ENCODE peak calls at places on chromosomes 12 and 14, in seven cellular contexts. Q is IMR-90, P is neuronal stem cell, X is trophoblast cell, I is H1, W is mesenchymal stem cell, K is H9. R is an unnamed sample.

GRCh38 chr12:131052063-131052781 is 98.5 kb downstream of the ADGRD1 start:
- DNase-seq in Q (no peak), P (no peak), X (no peak), I (no peak), W (no peak), K (no peak), R (no peak)

GRCh38 chr14:21498540-21499526 is 12.3 kb downstream of the METTL3 start:
- DNase-seq in Q (peak), P (peak), X (peak), I (peak), W (peak), K (no peak), R (peak)

GRCh38 chr12:108602209-108602705 is 4.4 kb upstream of the TMEM119 start:
- DNase-seq in Q (no peak), P (no peak), X (no peak), I (no peak), W (no peak), K (no peak), R (no peak)

GRCh38 chr14:68027276-68027675 is 207.7 kb downstream of the RAD51B start:
- DNase-seq in Q (peak), P (no peak), X (peak), I (no peak), W (no peak), K (no peak), R (no peak)

GRCh38 chr14:92217956-92218355 is 96.2 kb downstream of the CPSF2 start:
- DNase-seq in Q (no peak), P (no peak), X (no peak), I (no peak), W (no peak), K (no peak), R (no peak)

GRCh38 chr12:132218915-132219314 is 74.7 kb downstream of the NOC4L start:
- DNase-seq in Q (no peak), P (peak), X (no peak), I (no peak), W (no peak), K (peak), R (peak)

GRCh38 chr12:82687020-82687951 is 580 bp downstream of the TMTC2 start:
- DNase-seq in Q (peak), P (peak), X (peak), I (peak), W (peak), K (peak), R (peak)

GRCh38 chr12:62163368-62163767 is 96.8 kb upstream of the USP15 start:
- DNase-seq in Q (no peak), P (no peak), X (no peak), I (no peak), W (no peak), K (no peak), R (no peak)

DNA sequence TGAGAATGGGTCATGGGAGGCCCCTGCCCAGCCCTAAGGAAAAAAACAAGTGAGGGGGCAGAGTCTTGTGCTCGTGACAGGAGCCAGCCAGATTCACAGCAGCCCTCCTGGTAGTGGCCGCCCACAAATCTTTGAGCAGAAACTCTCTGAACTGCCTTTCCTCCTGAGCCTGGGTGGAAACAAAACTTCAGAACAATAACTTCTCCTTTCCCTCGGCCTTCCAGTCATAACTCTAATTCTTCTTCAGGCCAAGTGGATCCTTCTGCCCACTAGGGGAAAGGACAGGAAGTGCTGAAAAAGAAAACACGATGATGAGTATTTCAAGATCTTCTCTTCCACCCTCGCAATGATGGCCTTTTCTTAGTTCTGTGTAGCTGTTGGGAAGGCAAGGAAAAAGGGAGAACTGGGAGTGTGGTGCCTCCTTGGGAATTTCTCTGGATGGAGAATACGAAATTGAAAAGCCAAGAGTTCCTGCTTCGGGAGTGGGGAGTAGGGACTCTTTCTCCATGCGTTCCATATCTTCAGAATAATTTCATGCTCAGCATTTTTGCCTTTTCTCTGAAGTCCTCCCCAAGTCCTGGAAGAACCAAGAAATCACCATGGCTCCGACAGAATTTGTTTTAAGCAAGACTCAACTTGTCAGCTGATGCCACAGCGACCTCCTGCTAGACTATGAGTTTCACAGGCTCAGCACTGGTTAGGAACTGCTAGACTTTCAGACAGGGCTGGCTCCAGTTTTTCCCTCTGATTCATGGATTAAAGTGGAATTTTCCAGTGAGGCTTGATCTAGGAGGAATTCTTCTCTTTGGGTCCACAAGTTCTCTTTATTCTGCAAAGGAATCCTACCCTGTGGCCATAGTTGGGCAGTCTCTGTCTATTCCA is 188.9 kb downstream of the CAND1 start:
- DNase-seq in Q (no peak), P (no peak), X (peak), I (no peak), W (no peak), K (no peak), R (peak)
- H3K9ac ChIP-seq in Q (no peak), P (no peak), X (no peak), I (no peak), W (peak), K (no peak), R (no peak)

DNA sequence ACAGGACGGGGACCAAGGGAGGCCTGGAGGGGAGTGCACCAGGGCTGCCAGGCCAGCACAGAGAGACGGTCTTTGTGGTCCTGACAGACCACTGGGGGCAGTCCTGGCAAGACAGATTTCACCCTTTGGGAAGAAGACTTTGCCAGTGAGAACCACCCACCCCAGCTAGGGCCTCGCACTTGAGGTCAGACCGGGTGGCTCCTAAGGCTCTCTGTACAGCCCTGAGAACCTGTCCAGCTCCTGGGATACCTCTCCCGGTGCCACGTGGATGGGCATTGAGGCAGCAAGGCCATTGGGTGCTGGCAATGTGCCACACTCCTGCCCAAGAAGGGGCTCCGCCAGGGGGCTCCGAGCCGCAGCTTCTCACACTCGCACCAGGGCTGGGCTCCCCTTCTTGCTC is 42.4 kb downstream of the DEGS2 start:
- DNase-seq in Q (no peak), P (no peak), X (no peak), I (no peak), W (no peak), K (no peak), R (no peak)
- H3K18ac ChIP-seq in Q (no peak), P (peak), X (no peak), I (no peak), W (no peak), K (no peak), R (no peak)

GRCh38 chr14:99876406-99876805 is 83.2 kb downstream of the EML1 start:
- DNase-seq in Q (no peak), P (no peak), X (no peak), I (no peak), W (no peak), K (no peak), R (no peak)
- H3K9ac ChIP-seq in Q (no peak), P (no peak), X (no peak), I (no peak), W (no peak), K (no peak), R (no peak)

GRCh38 chr12:6807170-6807569 is 14.5 kb upstream of the GPR162 start:
- DNase-seq in Q (no peak), P (no peak), X (no peak), I (no peak), W (no peak), K (no peak), R (no peak)
- H3K18ac ChIP-seq in Q (no peak), P (no peak), X (no peak), I (no peak), W (no peak), K (no peak), R (no peak)

DNA sequence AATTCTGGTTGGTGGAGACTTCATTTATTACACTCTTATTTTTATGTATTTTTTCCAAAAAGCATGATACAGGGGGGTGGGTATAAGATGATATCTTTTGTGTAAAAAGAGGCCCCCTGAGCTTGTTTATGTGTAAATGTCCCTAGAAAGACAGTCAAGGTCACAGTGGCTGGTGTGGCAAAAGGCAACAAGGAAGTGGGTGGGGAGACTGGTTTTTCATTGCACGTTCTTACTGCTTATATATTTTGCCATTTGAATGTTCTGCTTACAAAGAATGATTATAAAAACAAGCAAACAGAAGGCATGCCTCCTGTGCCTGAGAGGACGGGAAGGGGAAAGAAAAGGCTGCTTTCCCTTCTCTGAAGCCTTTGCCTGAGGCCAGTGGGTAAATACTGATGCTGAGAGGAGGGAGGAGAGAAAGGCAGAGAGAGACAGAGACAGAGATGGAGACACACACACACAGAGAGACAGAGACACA is 24.1 kb upstream of the ADIPOR2 start:
- DNase-seq in Q (no peak), P (no peak), X (no peak), I (no peak), W (no peak), K (no peak), R (no peak)
- H3K9ac ChIP-seq in Q (no peak), P (no peak), X (no peak), I (no peak), W (no peak), K (no peak), R (no peak)

GRCh38 chr14:81199084-81199483 is 21.7 kb downstream of the GTF2A1 start:
- DNase-seq in Q (no peak), P (no peak), X (no peak), I (no peak), W (no peak), K (no peak), R (no peak)
- H3K18ac ChIP-seq in Q (no peak), P (no peak), X (no peak), I (no peak), W (no peak), K (no peak), R (no peak)

DNA sequence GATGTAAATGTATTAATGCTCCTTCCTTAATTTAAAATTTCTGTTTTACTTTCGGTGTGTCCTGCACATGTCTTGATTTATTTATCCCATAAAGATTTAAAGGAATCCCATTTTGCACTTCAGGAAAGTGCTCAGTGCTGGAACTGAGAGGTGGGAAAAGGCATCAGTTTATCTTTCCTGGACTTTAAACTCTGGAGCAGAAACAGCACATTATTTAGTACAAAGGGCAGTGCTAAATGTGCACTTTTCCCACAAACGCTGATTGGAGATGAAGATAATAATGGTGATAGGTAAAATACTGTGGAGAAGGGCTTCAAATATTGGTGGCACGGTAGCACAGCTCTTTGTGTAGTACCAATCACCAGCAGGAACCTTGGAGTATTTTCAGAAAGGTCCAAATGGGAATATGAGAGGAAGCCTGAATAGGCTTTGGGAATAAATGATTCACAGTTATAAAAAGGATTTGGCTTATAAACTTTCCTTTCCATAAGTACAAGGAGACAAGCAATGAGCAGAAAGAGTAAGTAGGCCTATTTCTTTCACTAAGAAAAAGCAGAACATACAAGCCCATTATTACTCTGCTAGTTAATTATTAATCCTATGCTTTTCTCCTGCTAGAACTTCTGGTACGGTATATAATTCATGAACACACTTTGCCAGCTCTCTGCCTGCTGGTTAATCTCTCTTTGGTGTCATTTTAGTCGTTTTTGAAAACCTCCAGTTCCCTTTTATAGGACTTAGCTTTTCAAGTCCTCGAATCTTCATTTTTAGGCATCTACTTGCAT is 58.4 kb downstream of the SLC15A5 start:
- DNase-seq in Q (no peak), P (no peak), X (no peak), I (no peak), W (no peak), K (no peak), R (no peak)
- H3K9ac ChIP-seq in Q (no peak), P (no peak), X (no peak), I (no peak), W (no peak), K (no peak), R (no peak)

DNA sequence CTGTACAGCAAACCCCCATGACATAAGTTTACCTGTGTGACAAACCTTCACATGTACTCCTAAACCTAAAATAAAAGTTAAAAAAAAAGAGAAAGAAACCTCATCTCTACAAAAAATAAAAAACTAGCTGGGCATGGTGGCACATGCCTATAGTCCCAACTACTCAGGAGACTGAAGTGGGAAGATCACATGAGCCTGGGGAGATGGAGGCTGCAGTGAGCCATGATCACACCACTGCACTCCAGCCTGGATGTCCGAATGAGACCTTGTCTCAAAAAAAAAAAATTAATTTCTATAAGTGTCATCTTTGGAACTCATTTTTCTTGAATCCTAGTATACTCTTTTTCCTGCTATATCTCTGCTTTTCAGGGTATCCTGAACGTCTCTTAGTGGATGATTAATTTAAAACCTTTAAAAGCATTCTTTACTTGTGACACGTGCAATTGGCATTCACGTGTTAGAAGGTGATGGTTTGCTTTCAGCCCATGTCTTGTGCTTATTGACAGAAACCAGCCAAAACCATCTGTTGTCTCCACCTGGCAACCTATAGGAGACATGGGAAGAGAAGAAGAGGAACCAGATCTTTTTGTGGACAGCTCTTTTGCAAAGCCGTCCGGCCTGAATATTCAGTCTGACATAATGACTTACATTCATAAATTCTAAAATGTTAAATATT is 30.6 kb upstream of the PPFIBP1 start:
- DNase-seq in Q (peak), P (no peak), X (peak), I (no peak), W (peak), K (no peak), R (peak)
- H3K18ac ChIP-seq in Q (no peak), P (no peak), X (no peak), I (no peak), W (no peak), K (no peak), R (no peak)

DNA sequence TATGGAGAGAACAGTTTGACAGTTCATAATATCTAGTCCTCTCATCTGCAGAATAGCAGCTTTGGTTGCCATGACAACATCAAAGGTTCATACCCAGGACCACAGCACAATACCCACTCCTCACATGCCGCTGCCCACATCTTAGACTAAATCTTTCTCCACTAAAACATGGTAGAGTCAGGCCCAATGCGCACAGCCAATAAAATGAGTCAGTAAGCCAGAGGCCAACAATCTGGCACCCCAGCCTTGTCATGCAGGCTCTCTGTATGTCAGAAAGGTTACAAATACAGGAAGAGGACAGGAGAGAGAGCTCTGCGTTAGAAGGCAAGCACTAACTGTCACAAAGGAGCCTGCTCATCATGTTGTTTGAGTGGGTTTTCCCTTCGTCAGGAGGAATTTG is 70.5 kb downstream of the KCNK10 start:
- DNase-seq in Q (no peak), P (no peak), X (no peak), I (no peak), W (no peak), K (no peak), R (no peak)
- H3K9ac ChIP-seq in Q (no peak), P (no peak), X (no peak), I (no peak), W (no peak), K (no peak), R (no peak)